ENCODE peak calls at places on chromosome 9, in five cellular contexts. X is spleen, J is AG09309, Z is fibroblast of lung, P is GM12865. H is an unnamed sample.

GRCh38 chr9:89381308-89381609 is 63.0 kb downstream of the SECISBP2 start:
- DNase-seq in X (no peak), J (no peak), Z (no peak), P (no peak), H (no peak)

GRCh38 chr9:129318121-129319075 is 140.3 kb upstream of the IER5L start:
- DNase-seq in X (peak), J (no peak), Z (no peak), P (no peak), H (no peak)

GRCh38 chr9:69570091-69570451 is 102.1 kb downstream of the APBA1 start:
- DNase-seq in X (no peak), J (no peak), Z (no peak), P (no peak), H (no peak)

GRCh38 chr9:129557192-129558036 is 63.5 kb downstream of the C9orf50 start:
- DNase-seq in X (no peak), J (peak), Z (peak), P (no peak), H (no peak)

GRCh38 chr9:68940620-68941019 is 73.3 kb downstream of the PRKACG start:
- DNase-seq in X (no peak), J (no peak), Z (no peak), P (no peak), H (no peak)

GRCh38 chr9:117434568-117434967 is 19.7 kb upstream of the ASTN2 start:
- DNase-seq in X (no peak), J (no peak), Z (no peak), P (no peak), H (no peak)

GRCh38 chr9:20125721-20126120 is 336.9 kb upstream of the SLC24A2 start:
- DNase-seq in X (no peak), J (no peak), Z (no peak), P (no peak), H (no peak)

GRCh38 chr9:124110307-124110915 is 98.8 kb downstream of the LHX2 start:
- DNase-seq in X (no peak), J (no peak), Z (peak), P (peak), H (peak)

GRCh38 chr9:95024097-95024671 is 293.3 kb downstream of the FANCC start:
- DNase-seq in X (no peak), J (no peak), Z (no peak), P (no peak), H (no peak)

GRCh38 chr9:24245988-24246387 is 299.7 kb downstream of the IZUMO3 start:
- DNase-seq in X (no peak), J (no peak), Z (peak), P (peak), H (no peak)

GRCh38 chr9:36163840-36164175 is 5.4 kb upstream of the CCIN start:
- DNase-seq in X (no peak), J (no peak), Z (peak), P (no peak), H (no peak)

GRCh38 chr9:22079873-22080341 is 70.8 kb upstream of the CDKN2B start:
- DNase-seq in X (no peak), J (peak), Z (peak), P (peak), H (peak)

DNA sequence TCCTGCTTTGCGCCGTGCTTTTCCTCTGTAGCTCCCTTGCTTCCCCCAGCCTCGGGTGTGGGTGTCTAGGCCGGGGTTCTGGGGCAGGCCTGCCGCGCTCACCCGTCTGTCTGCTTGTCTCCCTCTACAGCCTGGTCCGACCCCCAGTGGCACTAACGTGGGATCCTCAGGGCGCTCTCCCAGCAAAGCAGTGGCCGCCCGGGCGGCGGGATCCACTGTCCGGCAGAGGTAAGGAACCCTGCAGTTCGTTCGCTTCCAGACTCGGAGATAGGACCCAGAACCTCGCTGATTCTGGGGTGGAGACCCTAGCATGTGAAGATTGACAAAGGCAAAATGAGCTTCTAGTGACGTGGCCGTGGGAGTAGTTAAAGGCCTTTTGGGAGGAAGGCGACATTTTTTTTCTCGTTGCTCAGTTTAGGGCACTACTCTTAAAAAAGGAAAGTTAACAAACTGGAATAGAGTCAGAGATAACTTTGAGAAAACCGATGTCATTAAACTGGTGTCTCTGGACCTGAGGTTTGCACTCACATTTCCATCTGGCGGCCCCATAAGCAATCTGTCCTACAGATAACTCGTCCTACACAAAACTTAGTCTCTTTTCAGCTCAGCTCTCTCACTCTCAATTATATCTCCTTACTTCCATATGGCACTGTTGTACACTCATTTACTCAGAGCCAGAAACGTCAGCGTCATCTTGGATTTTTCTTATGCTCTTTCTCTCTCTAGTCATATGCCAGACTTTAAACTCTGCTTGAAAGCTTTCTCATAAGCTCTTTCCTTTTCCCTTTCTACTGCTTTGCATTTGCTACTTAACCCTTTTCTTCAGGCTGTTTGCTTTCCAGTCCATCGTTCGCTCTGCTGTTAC is 566 bp downstream of the SEC61B start:
- DNase-seq in X (no peak), J (no peak), Z (no peak), P (no peak), H (no peak)
- TF ChIP-seq CTCF in X (no peak), J (no peak), Z (no peak), P (no peak), H (no peak)

GRCh38 chr9:15307523-15307841 is 466 bp upstream of the TTC39B start:
- DNase-seq in X (no peak), J (no peak), Z (no peak), P (no peak), H (no peak)

GRCh38 chr9:15308511-15308910 is 1.5 kb upstream of the TTC39B start:
- DNase-seq in X (no peak), J (peak), Z (peak), P (no peak), H (no peak)

GRCh38 chr9:15310448-15310847 is 3.4 kb upstream of the TTC39B start:
- DNase-seq in X (no peak), J (no peak), Z (no peak), P (no peak), H (peak)

GRCh38 chr9:15306757-15307522 is at the start of gene TTC39B:
- DNase-seq in X (peak), J (peak), Z (peak), P (peak), H (peak)

GRCh38 chr9:15311607-15312006 is 4.6 kb upstream of the TTC39B start:
- DNase-seq in X (no peak), J (no peak), Z (peak), P (no peak), H (no peak)
- TF ChIP-seq CTCF in X (peak), J (no peak), Z (no peak), P (no peak), H (peak)

DNA sequence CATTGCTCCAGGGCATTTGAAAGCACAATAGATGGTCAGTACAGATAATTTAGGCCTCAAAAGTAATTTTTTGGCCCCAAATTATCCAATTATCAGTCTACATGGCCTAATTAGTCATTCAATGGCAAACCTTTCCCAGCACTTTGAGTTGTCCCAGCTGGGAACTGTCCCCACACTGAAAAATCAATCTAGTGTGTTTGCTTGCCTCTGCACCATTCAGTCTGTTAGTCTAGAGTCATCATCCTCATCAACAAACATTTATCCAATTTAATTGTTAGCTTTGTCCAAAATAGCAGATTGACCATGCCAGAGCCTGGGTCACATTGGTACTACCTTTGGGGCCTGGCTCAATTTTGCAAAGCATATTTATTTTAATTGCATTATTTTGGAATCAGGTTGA is 13.9 kb downstream of the NR4A3 start:
- DNase-seq in X (no peak), J (no peak), Z (no peak), P (no peak), H (no peak)
- TF ChIP-seq CTCF in X (no peak), J (no peak), Z (no peak), P (no peak), H (no peak)

DNA sequence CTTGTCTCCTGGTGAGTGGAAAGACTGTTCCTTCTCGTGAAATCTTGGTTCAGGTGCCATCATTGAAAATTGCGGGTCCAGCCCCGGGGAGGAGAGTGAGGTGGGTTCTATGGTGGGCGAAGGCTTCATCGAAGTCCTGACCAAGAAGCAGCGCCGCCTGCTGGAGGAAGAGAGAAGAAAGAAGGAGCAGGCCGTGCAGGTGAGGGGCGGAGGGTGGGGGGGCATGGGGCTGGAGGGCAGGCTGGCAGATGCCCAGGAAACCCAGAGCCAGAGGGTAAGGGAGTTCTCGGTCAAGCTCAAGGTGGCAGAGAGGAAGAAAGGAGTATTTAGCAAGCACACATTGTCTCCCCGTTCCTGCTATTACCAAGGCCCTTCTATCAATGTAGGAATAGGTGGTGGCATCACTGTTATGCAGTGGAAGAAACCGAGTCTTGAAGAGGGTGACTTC is 24.3 kb upstream of the POMT1 start:
- DNase-seq in X (no peak), J (no peak), Z (peak), P (peak), H (peak)
- TF ChIP-seq CTCF in X (peak), J (peak), Z (peak), P (peak), H (peak)

GRCh38 chr9:1732670-1733069 is 282.5 kb upstream of the SMARCA2 start:
- DNase-seq in X (no peak), J (no peak), Z (no peak), P (peak), H (peak)
- TF ChIP-seq CTCF in X (no peak), J (no peak), Z (no peak), P (peak), H (peak)

GRCh38 chr9:118729981-118730380 is 639.3 kb downstream of the BRINP1 start:
- DNase-seq in X (no peak), J (no peak), Z (no peak), P (no peak), H (no peak)
- TF ChIP-seq CTCF in X (no peak), J (no peak), Z (no peak), P (no peak), H (no peak)